ENCODE peak calls at places on chromosome 13, in seven cellular contexts. One of them, this sample, is unnamed.

GRCh38 chr13:103883152-103883551 is 816.9 kb upstream of the SLC10A2 start:
- DNase-seq in frontal cortex: peak; percentile 19
- DNase-seq in GM19239: no peak
- DNase-seq in NCI-H524: peak; percentile 83
- DNase-seq in caudate nucleus: peak; percentile 80
- DNase-seq in epithelial cell of esophagus: peak; percentile 98
- DNase-seq in activated CD4-positive, alpha-beta T cell treated with anti-CD3 and anti-CD28 coated beads for 24 hours: no peak
- DNase-seq in this sample: peak; percentile 95

GRCh38 chr13:110359840-110360301 is 52.8 kb downstream of the COL4A2 start:
- DNase-seq in frontal cortex: no peak
- DNase-seq in GM19239: no peak
- DNase-seq in NCI-H524: peak; percentile 24
- DNase-seq in caudate nucleus: no peak
- DNase-seq in epithelial cell of esophagus: no peak
- DNase-seq in activated CD4-positive, alpha-beta T cell treated with anti-CD3 and anti-CD28 coated beads for 24 hours: no peak
- DNase-seq in this sample: no peak

GRCh38 chr13:99271249-99271648 is 13.1 kb upstream of the GPR18 start:
- DNase-seq in frontal cortex: no peak
- DNase-seq in GM19239: no peak
- DNase-seq in NCI-H524: no peak
- DNase-seq in caudate nucleus: no peak
- DNase-seq in epithelial cell of esophagus: no peak
- DNase-seq in activated CD4-positive, alpha-beta T cell treated with anti-CD3 and anti-CD28 coated beads for 24 hours: no peak
- DNase-seq in this sample: no peak

GRCh38 chr13:100341327-100341726 is 247.3 kb downstream of the GGACT start:
- DNase-seq in frontal cortex: no peak
- DNase-seq in GM19239: no peak
- DNase-seq in NCI-H524: no peak
- DNase-seq in caudate nucleus: no peak
- DNase-seq in epithelial cell of esophagus: no peak
- DNase-seq in activated CD4-positive, alpha-beta T cell treated with anti-CD3 and anti-CD28 coated beads for 24 hours: no peak
- DNase-seq in this sample: no peak

GRCh38 chr13:29817604-29818378 is 32.6 kb downstream of the UBL3 start:
- DNase-seq in frontal cortex: no peak
- DNase-seq in GM19239: peak; percentile 15
- DNase-seq in NCI-H524: peak; percentile 77
- DNase-seq in caudate nucleus: no peak
- DNase-seq in epithelial cell of esophagus: no peak
- DNase-seq in activated CD4-positive, alpha-beta T cell treated with anti-CD3 and anti-CD28 coated beads for 24 hours: no peak
- DNase-seq in this sample: no peak

GRCh38 chr13:79281335-79281734 is 124.7 kb downstream of the RBM26 start:
- DNase-seq in frontal cortex: no peak
- DNase-seq in GM19239: no peak
- DNase-seq in NCI-H524: no peak
- DNase-seq in caudate nucleus: no peak
- DNase-seq in epithelial cell of esophagus: no peak
- DNase-seq in activated CD4-positive, alpha-beta T cell treated with anti-CD3 and anti-CD28 coated beads for 24 hours: no peak
- DNase-seq in this sample: no peak

GRCh38 chr13:31207630-31208549 is 8.1 kb downstream of the B3GLCT start:
- DNase-seq in frontal cortex: no peak
- DNase-seq in GM19239: no peak
- DNase-seq in NCI-H524: peak; percentile 89
- DNase-seq in caudate nucleus: no peak
- DNase-seq in epithelial cell of esophagus: no peak
- DNase-seq in activated CD4-positive, alpha-beta T cell treated with anti-CD3 and anti-CD28 coated beads for 24 hours: no peak
- DNase-seq in this sample: no peak

GRCh38 chr13:98940325-98940724 is 37.5 kb downstream of the DOCK9 start:
- DNase-seq in frontal cortex: no peak
- DNase-seq in GM19239: no peak
- DNase-seq in NCI-H524: no peak
- DNase-seq in caudate nucleus: no peak
- DNase-seq in epithelial cell of esophagus: no peak
- DNase-seq in activated CD4-positive, alpha-beta T cell treated with anti-CD3 and anti-CD28 coated beads for 24 hours: no peak
- DNase-seq in this sample: no peak

GRCh38 chr13:33931397-33931987 is 113.5 kb downstream of the RFC3 start:
- DNase-seq in frontal cortex: no peak
- DNase-seq in GM19239: peak; percentile 1
- DNase-seq in NCI-H524: peak; percentile 76
- DNase-seq in caudate nucleus: no peak
- DNase-seq in epithelial cell of esophagus: peak; percentile 58
- DNase-seq in activated CD4-positive, alpha-beta T cell treated with anti-CD3 and anti-CD28 coated beads for 24 hours: no peak
- DNase-seq in this sample: peak; percentile 71

GRCh38 chr13:97258801-97259200 is 36.7 kb downstream of the MBNL2 start:
- DNase-seq in frontal cortex: no peak
- DNase-seq in GM19239: no peak
- DNase-seq in NCI-H524: no peak
- DNase-seq in caudate nucleus: no peak
- DNase-seq in epithelial cell of esophagus: no peak
- DNase-seq in activated CD4-positive, alpha-beta T cell treated with anti-CD3 and anti-CD28 coated beads for 24 hours: no peak
- DNase-seq in this sample: no peak

GRCh38 chr13:29696606-29697005 is 101.1 kb upstream of the SLC7A1 start:
- DNase-seq in frontal cortex: no peak
- DNase-seq in GM19239: no peak
- DNase-seq in NCI-H524: no peak
- DNase-seq in caudate nucleus: no peak
- DNase-seq in epithelial cell of esophagus: no peak
- DNase-seq in activated CD4-positive, alpha-beta T cell treated with anti-CD3 and anti-CD28 coated beads for 24 hours: no peak
- DNase-seq in this sample: no peak

GRCh38 chr13:25281937-25282332 is 5.4 kb downstream of the MTMR6 start:
- DNase-seq in frontal cortex: no peak
- DNase-seq in GM19239: no peak
- DNase-seq in NCI-H524: no peak
- DNase-seq in caudate nucleus: no peak
- DNase-seq in epithelial cell of esophagus: no peak
- DNase-seq in activated CD4-positive, alpha-beta T cell treated with anti-CD3 and anti-CD28 coated beads for 24 hours: no peak
- DNase-seq in this sample: no peak

GRCh38 chr13:109998030-109998429 is 211.6 kb upstream of the IRS2 start:
- DNase-seq in frontal cortex: no peak
- DNase-seq in GM19239: no peak
- DNase-seq in NCI-H524: no peak
- DNase-seq in caudate nucleus: no peak
- DNase-seq in epithelial cell of esophagus: no peak
- DNase-seq in activated CD4-positive, alpha-beta T cell treated with anti-CD3 and anti-CD28 coated beads for 24 hours: no peak
- DNase-seq in this sample: no peak